ENCODE peak calls at places on chromosomes 4 and X, in four cellular contexts. One of them, this sample, is unnamed.
A peak's percentile ranks its signal among the peaks of the same experiment; 100 is the strongest.

GRCh38 chrX:154063234-154063633 is 34.3 kb downstream of the MECP2 start:
- DNase-seq in mucosa of descending colon: no peak
- DNase-seq in omental fat pad: no peak
- DNase-seq in foreskin fibroblast: no peak
- DNase-seq in this sample: no peak

GRCh38 chr4:8690216-8690786 is 97.7 kb downstream of the CPZ start:
- DNase-seq in omental fat pad: no peak
- DNase-seq in mucosa of descending colon: no peak
- DNase-seq in foreskin fibroblast: no peak
- DNase-seq in this sample: no peak

GRCh38 chr4:159071178-159071968 is 31.5 kb upstream of the RAPGEF2 start:
- DNase-seq in foreskin fibroblast: peak; percentile 65
- DNase-seq in mucosa of descending colon: no peak
- DNase-seq in omental fat pad: no peak
- DNase-seq in this sample: peak; percentile 47

GRCh38 chr4:7962609-7963508 is 23.2 kb upstream of the AFAP1 start:
- DNase-seq in mucosa of descending colon: no peak
- DNase-seq in foreskin fibroblast: no peak
- DNase-seq in omental fat pad: no peak
- DNase-seq in this sample: no peak

GRCh38 chrX:80812176-80812575 is 2.5 kb upstream of the BRWD3 start:
- DNase-seq in mucosa of descending colon: peak; percentile 41
- DNase-seq in foreskin fibroblast: peak; percentile 13
- DNase-seq in omental fat pad: no peak
- DNase-seq in this sample: peak; percentile 39

GRCh38 chrX:57453901-57454300 is 137.9 kb upstream of the ZXDB start:
- DNase-seq in omental fat pad: no peak
- DNase-seq in mucosa of descending colon: no peak
- DNase-seq in foreskin fibroblast: no peak
- DNase-seq in this sample: peak; percentile 17

GRCh38 chrX:111511477-111511876 is at the start of gene SERTM2:
- DNase-seq in foreskin fibroblast: no peak
- DNase-seq in omental fat pad: no peak
- DNase-seq in mucosa of descending colon: no peak
- DNase-seq in this sample: no peak

GRCh38 chr4:173214661-173215060 is 46.0 kb downstream of the GALNT7 start:
- DNase-seq in omental fat pad: no peak
- DNase-seq in foreskin fibroblast: peak; percentile 29
- DNase-seq in mucosa of descending colon: no peak
- DNase-seq in this sample: no peak

GRCh38 chr4:176443117-176443516 is 123.4 kb downstream of the SPCS3 start:
- DNase-seq in mucosa of descending colon: no peak
- DNase-seq in foreskin fibroblast: peak; percentile 87
- DNase-seq in omental fat pad: no peak
- DNase-seq in this sample: peak; percentile 76

GRCh38 chr4:55636622-55636999 is 513 bp upstream of the NMU start:
- DNase-seq in mucosa of descending colon: no peak
- DNase-seq in foreskin fibroblast: no peak
- DNase-seq in omental fat pad: no peak
- DNase-seq in this sample: no peak

GRCh38 chrX:111319451-111319850 is 49.2 kb upstream of the CAPN6 start:
- DNase-seq in omental fat pad: no peak
- DNase-seq in foreskin fibroblast: no peak
- DNase-seq in mucosa of descending colon: no peak
- DNase-seq in this sample: no peak

GRCh38 chrX:47573334-47574095 is 8.7 kb upstream of the TIMP1 start:
- DNase-seq in omental fat pad: no peak
- DNase-seq in mucosa of descending colon: peak; percentile 42
- DNase-seq in foreskin fibroblast: no peak
- DNase-seq in this sample: peak; percentile 42

GRCh38 chr4:98508825-98509539 is 149.4 kb downstream of the TSPAN5 start:
- DNase-seq in omental fat pad: no peak
- DNase-seq in mucosa of descending colon: no peak
- DNase-seq in foreskin fibroblast: no peak
- DNase-seq in this sample: no peak

GRCh38 chr4:48137766-48138349 is 3.8 kb upstream of the TXK start:
- DNase-seq in foreskin fibroblast: no peak
- DNase-seq in mucosa of descending colon: no peak
- DNase-seq in omental fat pad: no peak
- DNase-seq in this sample: no peak

GRCh38 chr4:105196523-105197145 is 50.0 kb downstream of the TET2 start:
- DNase-seq in omental fat pad: no peak
- DNase-seq in mucosa of descending colon: peak; percentile 23
- DNase-seq in foreskin fibroblast: peak; percentile 24
- DNase-seq in this sample: no peak

GRCh38 chr4:61445374-61446063 is 245.4 kb downstream of the ADGRL3 start:
- DNase-seq in omental fat pad: no peak
- DNase-seq in foreskin fibroblast: no peak
- DNase-seq in mucosa of descending colon: no peak
- DNase-seq in this sample: no peak

GRCh38 chr4:170868191-170868590 is 778.4 kb upstream of the AADAT start:
- DNase-seq in mucosa of descending colon: no peak
- DNase-seq in foreskin fibroblast: no peak
- DNase-seq in omental fat pad: no peak
- DNase-seq in this sample: no peak

GRCh38 chr4:154024097-154024496 is 235.2 kb upstream of the SFRP2 start:
- DNase-seq in omental fat pad: no peak
- DNase-seq in foreskin fibroblast: no peak
- DNase-seq in mucosa of descending colon: no peak
- DNase-seq in this sample: no peak

GRCh38 chr4:43242611-43243010 is 350.1 kb downstream of the GRXCR1 start:
- DNase-seq in mucosa of descending colon: no peak
- DNase-seq in omental fat pad: no peak
- DNase-seq in foreskin fibroblast: no peak
- DNase-seq in this sample: no peak

GRCh38 chrX:12309733-12310054 is 171.4 kb downstream of the FRMPD4 start:
- DNase-seq in mucosa of descending colon: no peak
- DNase-seq in foreskin fibroblast: no peak
- DNase-seq in omental fat pad: no peak
- DNase-seq in this sample: no peak

GRCh38 chr4:109294006-109294405 is 8.5 kb downstream of the COL25A1 start:
- DNase-seq in omental fat pad: no peak
- DNase-seq in mucosa of descending colon: peak; percentile 9
- DNase-seq in foreskin fibroblast: no peak
- DNase-seq in this sample: no peak

GRCh38 chr4:115763051-115763450 is 649.6 kb upstream of the NDST4 start:
- DNase-seq in mucosa of descending colon: no peak
- DNase-seq in foreskin fibroblast: no peak
- DNase-seq in omental fat pad: no peak
- DNase-seq in this sample: no peak

GRCh38 chr4:40986375-40986774 is 228.0 kb downstream of the APBB2 start:
- DNase-seq in mucosa of descending colon: no peak
- DNase-seq in foreskin fibroblast: no peak
- DNase-seq in omental fat pad: no peak
- DNase-seq in this sample: no peak

GRCh38 chrX:140342410-140342809 is 162.5 kb downstream of the SOX3 start:
- DNase-seq in foreskin fibroblast: no peak
- DNase-seq in omental fat pad: no peak
- DNase-seq in mucosa of descending colon: no peak
- DNase-seq in this sample: no peak

GRCh38 chrX:100874240-100874798 is at the start of gene NOX1:
- DNase-seq in foreskin fibroblast: no peak
- DNase-seq in omental fat pad: no peak
- DNase-seq in mucosa of descending colon: peak; percentile 49
- DNase-seq in this sample: no peak

GRCh38 chrX:154734101-154734781 is 16.6 kb downstream of the GAB3 start:
- DNase-seq in foreskin fibroblast: no peak
- DNase-seq in omental fat pad: no peak
- DNase-seq in mucosa of descending colon: no peak
- DNase-seq in this sample: no peak

GRCh38 chrX:20378291-20378920 is 111.7 kb upstream of the RPS6KA3 start:
- DNase-seq in mucosa of descending colon: peak; percentile 68
- DNase-seq in omental fat pad: no peak
- DNase-seq in foreskin fibroblast: no peak
- DNase-seq in this sample: no peak

GRCh38 chr4:74044676-74045075 is 6.2 kb upstream of the CXCL3 start:
- DNase-seq in omental fat pad: no peak
- DNase-seq in foreskin fibroblast: peak; percentile 50
- DNase-seq in mucosa of descending colon: no peak
- DNase-seq in this sample: no peak

GRCh38 chr4:15144249-15144966 is 142.1 kb downstream of the CPEB2 start:
- DNase-seq in foreskin fibroblast: no peak
- DNase-seq in omental fat pad: no peak
- DNase-seq in mucosa of descending colon: no peak
- DNase-seq in this sample: no peak

GRCh38 chr4:140150636-140150885 is 3.4 kb downstream of the MAML3 start:
- DNase-seq in mucosa of descending colon: peak; percentile 90
- DNase-seq in foreskin fibroblast: no peak
- DNase-seq in omental fat pad: peak; percentile 51
- DNase-seq in this sample: no peak

GRCh38 chr4:25842229-25842840 is 20.5 kb downstream of the SEL1L3 start:
- DNase-seq in mucosa of descending colon: no peak
- DNase-seq in foreskin fibroblast: no peak
- DNase-seq in omental fat pad: no peak
- DNase-seq in this sample: no peak

GRCh38 chrX:34656842-34657780 is at the start of gene TMEM47:
- DNase-seq in mucosa of descending colon: peak; percentile 62
- DNase-seq in foreskin fibroblast: peak; percentile 61
- DNase-seq in omental fat pad: no peak
- DNase-seq in this sample: peak; percentile 88

GRCh38 chr4:182085051-182085480 is 158.1 kb upstream of the TENM3 start:
- DNase-seq in foreskin fibroblast: no peak
- DNase-seq in omental fat pad: no peak
- DNase-seq in mucosa of descending colon: no peak
- DNase-seq in this sample: peak; percentile 26

GRCh38 chrX:103148075-103148474 is 55.1 kb upstream of the NXF3 start:
- DNase-seq in omental fat pad: no peak
- DNase-seq in mucosa of descending colon: no peak
- DNase-seq in foreskin fibroblast: no peak
- DNase-seq in this sample: no peak

GRCh38 chrX:43958529-43958928 is 14.7 kb downstream of the NDP start:
- DNase-seq in foreskin fibroblast: peak; percentile 64
- DNase-seq in mucosa of descending colon: peak; percentile 36
- DNase-seq in omental fat pad: no peak
- DNase-seq in this sample: peak; percentile 56

GRCh38 chrX:38803609-38804480 is 2.6 kb downstream of the MID1IP1 start:
- DNase-seq in omental fat pad: peak; percentile 27
- DNase-seq in mucosa of descending colon: peak; percentile 86
- DNase-seq in foreskin fibroblast: peak; percentile 86
- DNase-seq in this sample: peak; percentile 75

GRCh38 chr4:10983274-10983673 is 298.7 kb upstream of the CLNK start:
- DNase-seq in foreskin fibroblast: no peak
- DNase-seq in omental fat pad: no peak
- DNase-seq in mucosa of descending colon: peak; percentile 13
- DNase-seq in this sample: no peak

GRCh38 chrX:30060718-30061117 is 154.6 kb upstream of the MAGEB2 start:
- DNase-seq in omental fat pad: no peak
- DNase-seq in foreskin fibroblast: no peak
- DNase-seq in mucosa of descending colon: no peak
- DNase-seq in this sample: no peak

GRCh38 chr4:29046166-29046565 is 1674.0 kb upstream of the PCDH7 start:
- DNase-seq in omental fat pad: no peak
- DNase-seq in foreskin fibroblast: no peak
- DNase-seq in mucosa of descending colon: no peak
- DNase-seq in this sample: peak; percentile 5